ENCODE peak calls at places on chromosome 9, in seven cellular contexts. One of them, this sample, is unnamed.

GRCh38 chr9:19768798-19769197 is 20.0 kb downstream of the SLC24A2 start:
- DNase-seq in fibroblast of mammary gland: no peak
- DNase-seq in CD4-positive, alpha-beta T cell: no peak
- DNase-seq in tibial nerve: no peak
- DNase-seq in GM12864: no peak
- DNase-seq in pancreas: no peak
- DNase-seq in GM13976: no peak
- DNase-seq in this sample: peak

GRCh38 chr9:92974161-92974661 is 26.9 kb downstream of the FGD3 start:
- DNase-seq in pancreas: peak
- DNase-seq in GM12864: no peak
- DNase-seq in fibroblast of mammary gland: no peak
- DNase-seq in GM13976: no peak
- DNase-seq in tibial nerve: no peak
- DNase-seq in CD4-positive, alpha-beta T cell: no peak
- DNase-seq in this sample: no peak

GRCh38 chr9:34451545-34451944 is 6.8 kb downstream of the FAM219A start:
- DNase-seq in GM12864: no peak
- DNase-seq in fibroblast of mammary gland: peak
- DNase-seq in GM13976: peak
- DNase-seq in CD4-positive, alpha-beta T cell: no peak
- DNase-seq in pancreas: no peak
- DNase-seq in tibial nerve: no peak
- DNase-seq in this sample: peak

GRCh38 chr9:87722393-87722792 is 3.5 kb upstream of the CTSL start:
- DNase-seq in tibial nerve: no peak
- DNase-seq in pancreas: no peak
- DNase-seq in GM13976: no peak
- DNase-seq in fibroblast of mammary gland: no peak
- DNase-seq in GM12864: no peak
- DNase-seq in CD4-positive, alpha-beta T cell: no peak
- DNase-seq in this sample: no peak

GRCh38 chr9:9920425-9920824 is 692.4 kb downstream of the PTPRD start:
- DNase-seq in fibroblast of mammary gland: no peak
- DNase-seq in GM12864: no peak
- DNase-seq in tibial nerve: no peak
- DNase-seq in GM13976: no peak
- DNase-seq in pancreas: no peak
- DNase-seq in CD4-positive, alpha-beta T cell: no peak
- DNase-seq in this sample: no peak

GRCh38 chr9:114516913-114517312 is 11.6 kb upstream of the WHRN start:
- DNase-seq in fibroblast of mammary gland: peak
- DNase-seq in pancreas: no peak
- DNase-seq in GM12864: no peak
- DNase-seq in tibial nerve: no peak
- DNase-seq in GM13976: no peak
- DNase-seq in CD4-positive, alpha-beta T cell: no peak
- DNase-seq in this sample: peak

GRCh38 chr9:89750117-89750551 is 145.3 kb downstream of the GADD45G start:
- DNase-seq in tibial nerve: no peak
- DNase-seq in GM13976: no peak
- DNase-seq in fibroblast of mammary gland: no peak
- DNase-seq in GM12864: no peak
- DNase-seq in CD4-positive, alpha-beta T cell: no peak
- DNase-seq in pancreas: no peak
- DNase-seq in this sample: no peak

GRCh38 chr9:80885894-80886293 is 803.5 kb downstream of the TLE1 start:
- DNase-seq in GM13976: no peak
- DNase-seq in GM12864: no peak
- DNase-seq in pancreas: no peak
- DNase-seq in fibroblast of mammary gland: peak
- DNase-seq in tibial nerve: no peak
- DNase-seq in CD4-positive, alpha-beta T cell: no peak
- DNase-seq in this sample: no peak

GRCh38 chr9:133981958-133982681 is 10.0 kb downstream of the VAV2 start:
- DNase-seq in GM13976: no peak
- DNase-seq in CD4-positive, alpha-beta T cell: no peak
- DNase-seq in tibial nerve: no peak
- DNase-seq in pancreas: peak
- DNase-seq in GM12864: no peak
- DNase-seq in fibroblast of mammary gland: no peak
- DNase-seq in this sample: no peak

GRCh38 chr9:76887003-76887821 is 18.7 kb downstream of the PRUNE2 start:
- DNase-seq in pancreas: no peak
- DNase-seq in GM13976: peak
- DNase-seq in GM12864: no peak
- DNase-seq in fibroblast of mammary gland: no peak
- DNase-seq in CD4-positive, alpha-beta T cell: no peak
- DNase-seq in tibial nerve: no peak
- DNase-seq in this sample: no peak

GRCh38 chr9:132008184-132008781 is 71.4 kb downstream of the MED27 start:
- DNase-seq in tibial nerve: no peak
- DNase-seq in GM12864: no peak
- DNase-seq in fibroblast of mammary gland: peak
- DNase-seq in GM13976: no peak
- DNase-seq in pancreas: no peak
- DNase-seq in CD4-positive, alpha-beta T cell: no peak
- DNase-seq in this sample: peak

GRCh38 chr9:98034593-98035546 is 21.7 kb upstream of the NANS start:
- DNase-seq in pancreas: peak
- DNase-seq in fibroblast of mammary gland: peak
- DNase-seq in GM13976: peak
- DNase-seq in tibial nerve: peak
- DNase-seq in CD4-positive, alpha-beta T cell: peak
- DNase-seq in GM12864: peak
- DNase-seq in this sample: peak

GRCh38 chr9:2321523-2322148 is 300.0 kb upstream of the VLDLR start:
- DNase-seq in GM13976: no peak
- DNase-seq in pancreas: no peak
- DNase-seq in GM12864: no peak
- DNase-seq in CD4-positive, alpha-beta T cell: no peak
- DNase-seq in tibial nerve: no peak
- DNase-seq in fibroblast of mammary gland: no peak
- DNase-seq in this sample: no peak
- TF ChIP-seq CTCF in GM13976: no peak
- TF ChIP-seq CTCF in pancreas: no peak
- TF ChIP-seq CTCF in GM12864: no peak
- TF ChIP-seq CTCF in CD4-positive, alpha-beta T cell: no peak
- TF ChIP-seq CTCF in tibial nerve: no peak
- TF ChIP-seq CTCF in fibroblast of mammary gland: no peak
- TF ChIP-seq CTCF in this sample: peak

DNA sequence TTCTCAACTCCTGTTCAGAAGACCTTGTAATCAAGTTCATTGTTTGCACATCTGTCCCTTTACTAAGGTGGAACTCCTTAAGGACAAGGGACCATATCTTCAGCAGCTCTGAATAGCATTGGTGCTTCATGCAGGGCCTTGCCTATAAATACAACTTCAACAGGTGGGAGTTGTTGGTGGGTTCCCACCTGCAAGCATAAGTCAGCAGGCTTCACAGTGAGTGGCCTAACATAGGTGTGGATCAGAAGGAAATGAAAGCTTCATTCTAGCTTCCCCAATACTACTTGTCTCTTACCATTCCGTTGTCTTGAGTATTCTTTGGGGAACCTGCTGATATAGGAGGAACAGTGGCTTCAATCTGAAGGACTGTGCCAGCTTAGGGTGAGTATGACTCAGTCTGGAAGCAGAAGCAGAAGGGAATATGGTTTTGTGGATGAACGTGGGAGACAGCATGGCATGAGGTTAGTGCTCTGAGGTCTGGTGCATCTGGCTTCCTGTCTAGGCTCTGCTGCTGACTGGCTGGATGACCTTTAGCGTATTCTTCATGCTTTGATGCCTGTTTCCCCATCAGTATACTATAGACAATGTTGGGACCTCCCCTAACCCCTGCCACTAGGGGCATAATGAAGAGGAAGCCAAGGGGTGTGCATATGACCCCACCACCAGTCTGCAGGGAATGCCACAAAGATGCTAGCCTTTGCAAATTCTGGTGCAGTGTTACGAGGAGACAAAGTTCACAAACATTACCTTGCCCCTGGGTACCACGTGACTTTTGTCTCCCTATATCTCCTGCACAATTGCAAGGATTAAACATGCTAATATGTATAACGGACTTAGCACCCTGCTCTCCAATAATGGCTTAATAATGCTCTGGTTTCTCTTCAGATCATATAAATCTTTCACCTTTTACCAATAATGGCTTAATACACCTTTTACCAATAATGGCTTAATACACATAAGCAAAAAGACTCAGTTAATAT is 192.3 kb downstream of the PALM2AKAP2 start:
- DNase-seq in GM12864: no peak
- DNase-seq in fibroblast of mammary gland: no peak
- DNase-seq in tibial nerve: no peak
- DNase-seq in CD4-positive, alpha-beta T cell: no peak
- DNase-seq in GM13976: no peak
- DNase-seq in pancreas: no peak
- DNase-seq in this sample: no peak
- TF ChIP-seq CTCF in GM12864: peak
- TF ChIP-seq CTCF in fibroblast of mammary gland: peak
- TF ChIP-seq CTCF in tibial nerve: no peak
- TF ChIP-seq CTCF in CD4-positive, alpha-beta T cell: no peak
- TF ChIP-seq CTCF in GM13976: peak
- TF ChIP-seq CTCF in pancreas: no peak
- TF ChIP-seq CTCF in this sample: no peak

GRCh38 chr9:5263568-5264218 is 32.5 kb downstream of the INSL4 start:
- DNase-seq in CD4-positive, alpha-beta T cell: no peak
- DNase-seq in GM13976: no peak
- DNase-seq in tibial nerve: no peak
- DNase-seq in pancreas: no peak
- DNase-seq in fibroblast of mammary gland: peak
- DNase-seq in GM12864: no peak
- DNase-seq in this sample: peak
- TF ChIP-seq CTCF in CD4-positive, alpha-beta T cell: no peak
- TF ChIP-seq CTCF in GM13976: no peak
- TF ChIP-seq CTCF in tibial nerve: no peak
- TF ChIP-seq CTCF in pancreas: no peak
- TF ChIP-seq CTCF in fibroblast of mammary gland: peak
- TF ChIP-seq CTCF in GM12864: peak
- TF ChIP-seq CTCF in this sample: peak

DNA sequence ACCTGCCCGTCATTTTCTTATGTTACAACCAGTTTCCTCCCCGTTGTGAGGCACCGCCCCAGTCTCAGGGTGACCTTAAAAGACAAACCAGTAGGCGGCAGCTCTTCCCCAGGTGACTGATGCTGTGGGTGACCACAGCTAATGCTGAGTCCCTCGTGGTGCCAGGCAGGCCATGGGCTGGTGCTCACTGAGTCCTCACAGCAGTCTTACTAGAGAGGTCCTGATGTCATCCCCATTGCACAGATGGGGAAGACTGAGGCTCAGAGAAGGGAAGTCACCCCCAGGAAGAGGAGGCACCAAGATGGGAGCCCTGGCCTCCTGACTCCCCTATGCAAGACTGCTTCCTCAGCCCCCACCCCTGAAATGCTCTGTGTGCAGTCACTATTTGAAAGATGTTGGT is 978 bp downstream of the CFAP157 start:
- DNase-seq in GM13976: no peak
- DNase-seq in fibroblast of mammary gland: peak
- DNase-seq in CD4-positive, alpha-beta T cell: peak
- DNase-seq in tibial nerve: no peak
- DNase-seq in GM12864: no peak
- DNase-seq in pancreas: no peak
- DNase-seq in this sample: no peak
- TF ChIP-seq CTCF in GM13976: no peak
- TF ChIP-seq CTCF in fibroblast of mammary gland: no peak
- TF ChIP-seq CTCF in CD4-positive, alpha-beta T cell: no peak
- TF ChIP-seq CTCF in tibial nerve: no peak
- TF ChIP-seq CTCF in GM12864: peak
- TF ChIP-seq CTCF in pancreas: no peak
- TF ChIP-seq CTCF in this sample: no peak

DNA sequence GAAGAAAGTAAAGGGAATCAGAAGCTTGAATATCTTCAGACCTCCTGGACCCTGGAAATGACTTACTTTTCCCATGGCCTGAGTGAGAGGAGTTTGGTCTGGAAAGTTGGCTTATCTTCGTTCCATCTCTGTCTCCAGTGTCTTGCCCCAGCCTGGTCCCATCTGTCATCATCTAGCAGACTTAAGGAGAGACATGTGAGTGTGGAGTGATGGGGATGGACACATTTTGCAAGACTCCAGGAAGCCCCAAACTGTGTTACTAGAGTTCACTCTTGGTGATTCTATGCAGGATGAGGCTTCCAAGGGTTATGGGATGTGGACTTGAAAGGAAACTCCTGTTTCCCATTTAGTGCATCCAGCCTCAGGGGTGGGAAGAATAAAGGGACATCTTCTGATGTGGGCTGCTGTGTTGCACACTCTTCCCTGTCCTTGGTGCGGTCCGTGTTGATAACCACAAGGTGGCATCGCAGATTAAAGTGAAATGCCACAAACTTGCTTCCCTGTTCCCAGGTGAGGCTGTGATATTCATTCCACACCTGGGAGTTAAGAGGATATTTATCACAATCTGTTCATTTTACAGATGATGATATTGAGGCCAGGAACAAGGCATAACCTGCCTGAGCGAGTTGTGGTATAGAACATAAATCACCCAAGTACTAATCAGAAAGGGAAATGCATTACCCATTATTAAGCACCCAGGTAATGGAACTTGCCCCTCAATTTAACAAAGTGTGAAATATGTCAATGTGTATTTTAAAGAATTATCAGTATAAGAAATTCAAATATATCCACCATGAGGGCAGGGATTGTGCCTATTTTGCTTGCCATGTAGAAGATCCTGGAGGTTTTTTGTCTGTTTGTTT is 269.9 kb upstream of the PAPPA start:
- DNase-seq in tibial nerve: no peak
- DNase-seq in fibroblast of mammary gland: peak
- DNase-seq in pancreas: no peak
- DNase-seq in GM12864: no peak
- DNase-seq in CD4-positive, alpha-beta T cell: no peak
- DNase-seq in GM13976: no peak
- DNase-seq in this sample: peak
- TF ChIP-seq CTCF in tibial nerve: no peak
- TF ChIP-seq CTCF in fibroblast of mammary gland: peak
- TF ChIP-seq CTCF in pancreas: peak
- TF ChIP-seq CTCF in GM12864: peak
- TF ChIP-seq CTCF in CD4-positive, alpha-beta T cell: no peak
- TF ChIP-seq CTCF in GM13976: peak
- TF ChIP-seq CTCF in this sample: peak

GRCh38 chr9:35910613-35911488 is 1.6 kb downstream of the SPAAR start:
- DNase-seq in CD4-positive, alpha-beta T cell: peak
- DNase-seq in GM13976: peak
- DNase-seq in pancreas: no peak
- DNase-seq in tibial nerve: no peak
- DNase-seq in GM12864: no peak
- DNase-seq in fibroblast of mammary gland: peak
- DNase-seq in this sample: peak
- TF ChIP-seq CTCF in CD4-positive, alpha-beta T cell: peak
- TF ChIP-seq CTCF in GM13976: peak
- TF ChIP-seq CTCF in pancreas: no peak
- TF ChIP-seq CTCF in tibial nerve: peak
- TF ChIP-seq CTCF in GM12864: peak
- TF ChIP-seq CTCF in fibroblast of mammary gland: peak
- TF ChIP-seq CTCF in this sample: peak